ENCODE peak calls at places on chromosomes 16 and 17, in seven cellular contexts. One of them, this sample, is unnamed.

GRCh38 chr17:43880420-43880991 is 26.8 kb downstream of the MPP2 start:
- DNase-seq in sigmoid colon: no peak
- DNase-seq in nephron progenitor cell: peak
- DNase-seq in NCI-H510A treated with DMSO at 0.1 percent for 48 hours: no peak
- DNase-seq in mammary epithelial cell: peak
- DNase-seq in A549: peak
- DNase-seq in T-helper 9 cell: peak
- DNase-seq in this sample: peak

GRCh38 chr16:22648141-22648540 is 137.4 kb downstream of the NPIPB5 start:
- DNase-seq in sigmoid colon: no peak
- DNase-seq in nephron progenitor cell: no peak
- DNase-seq in NCI-H510A treated with DMSO at 0.1 percent for 48 hours: no peak
- DNase-seq in mammary epithelial cell: no peak
- DNase-seq in A549: no peak
- DNase-seq in T-helper 9 cell: no peak
- DNase-seq in this sample: no peak

GRCh38 chr16:11497851-11498289 is 88.8 kb downstream of the LITAF start:
- DNase-seq in sigmoid colon: no peak
- DNase-seq in nephron progenitor cell: no peak
- DNase-seq in NCI-H510A treated with DMSO at 0.1 percent for 48 hours: peak
- DNase-seq in mammary epithelial cell: peak
- DNase-seq in A549: peak
- DNase-seq in T-helper 9 cell: no peak
- DNase-seq in this sample: no peak

GRCh38 chr16:81823111-81823510 is 44.0 kb downstream of the PLCG2 start:
- DNase-seq in sigmoid colon: no peak
- DNase-seq in nephron progenitor cell: no peak
- DNase-seq in NCI-H510A treated with DMSO at 0.1 percent for 48 hours: peak
- DNase-seq in mammary epithelial cell: no peak
- DNase-seq in A549: no peak
- DNase-seq in T-helper 9 cell: no peak
- DNase-seq in this sample: no peak

GRCh38 chr16:85286970-85287814 is 174.9 kb upstream of the CIBAR2 start:
- DNase-seq in sigmoid colon: peak
- DNase-seq in nephron progenitor cell: peak
- DNase-seq in NCI-H510A treated with DMSO at 0.1 percent for 48 hours: no peak
- DNase-seq in mammary epithelial cell: peak
- DNase-seq in A549: no peak
- DNase-seq in T-helper 9 cell: no peak
- DNase-seq in this sample: no peak

GRCh38 chr17:47286198-47286914 is 32.7 kb downstream of the ITGB3 start:
- DNase-seq in sigmoid colon: no peak
- DNase-seq in nephron progenitor cell: no peak
- DNase-seq in NCI-H510A treated with DMSO at 0.1 percent for 48 hours: no peak
- DNase-seq in mammary epithelial cell: no peak
- DNase-seq in A549: no peak
- DNase-seq in T-helper 9 cell: no peak
- DNase-seq in this sample: no peak

GRCh38 chr16:23334421-23334853 is 32.3 kb downstream of the SCNN1B start:
- DNase-seq in sigmoid colon: no peak
- DNase-seq in nephron progenitor cell: no peak
- DNase-seq in NCI-H510A treated with DMSO at 0.1 percent for 48 hours: no peak
- DNase-seq in mammary epithelial cell: no peak
- DNase-seq in A549: no peak
- DNase-seq in T-helper 9 cell: no peak
- DNase-seq in this sample: no peak

GRCh38 chr16:70635356-70636016 is 10.9 kb upstream of the IL34 start:
- DNase-seq in sigmoid colon: no peak
- DNase-seq in nephron progenitor cell: peak
- DNase-seq in NCI-H510A treated with DMSO at 0.1 percent for 48 hours: no peak
- DNase-seq in mammary epithelial cell: peak
- DNase-seq in A549: no peak
- DNase-seq in T-helper 9 cell: no peak
- DNase-seq in this sample: no peak

GRCh38 chr17:51120357-51120738 is 320 bp downstream of the SPAG9 start:
- DNase-seq in sigmoid colon: peak
- DNase-seq in nephron progenitor cell: no peak
- DNase-seq in NCI-H510A treated with DMSO at 0.1 percent for 48 hours: no peak
- DNase-seq in mammary epithelial cell: no peak
- DNase-seq in A549: peak
- DNase-seq in T-helper 9 cell: peak
- DNase-seq in this sample: no peak

GRCh38 chr17:44097110-44097810 is 26.2 kb downstream of the HDAC5 start:
- DNase-seq in sigmoid colon: no peak
- DNase-seq in nephron progenitor cell: no peak
- DNase-seq in NCI-H510A treated with DMSO at 0.1 percent for 48 hours: no peak
- DNase-seq in mammary epithelial cell: no peak
- DNase-seq in A549: peak
- DNase-seq in T-helper 9 cell: no peak
- DNase-seq in this sample: no peak

GRCh38 chr17:10616502-10617119 is 40.5 kb downstream of the MYH3 start:
- DNase-seq in sigmoid colon: peak
- DNase-seq in nephron progenitor cell: peak
- DNase-seq in NCI-H510A treated with DMSO at 0.1 percent for 48 hours: peak
- DNase-seq in mammary epithelial cell: peak
- DNase-seq in A549: peak
- DNase-seq in T-helper 9 cell: peak
- DNase-seq in this sample: peak

GRCh38 chr17:76840884-76841775 is 27.1 kb upstream of the MGAT5B start:
- DNase-seq in sigmoid colon: no peak
- DNase-seq in nephron progenitor cell: no peak
- DNase-seq in NCI-H510A treated with DMSO at 0.1 percent for 48 hours: no peak
- DNase-seq in mammary epithelial cell: no peak
- DNase-seq in A549: no peak
- DNase-seq in T-helper 9 cell: no peak
- DNase-seq in this sample: no peak

GRCh38 chr17:51869387-51869786 is 289.1 kb downstream of the CA10 start:
- DNase-seq in sigmoid colon: no peak
- DNase-seq in nephron progenitor cell: peak
- DNase-seq in NCI-H510A treated with DMSO at 0.1 percent for 48 hours: no peak
- DNase-seq in mammary epithelial cell: peak
- DNase-seq in A549: peak
- DNase-seq in T-helper 9 cell: no peak
- DNase-seq in this sample: no peak

GRCh38 chr16:75931043-75931442 is 204.8 kb upstream of the CPHXL start:
- DNase-seq in sigmoid colon: no peak
- DNase-seq in nephron progenitor cell: no peak
- DNase-seq in NCI-H510A treated with DMSO at 0.1 percent for 48 hours: no peak
- DNase-seq in mammary epithelial cell: peak
- DNase-seq in A549: no peak
- DNase-seq in T-helper 9 cell: no peak
- DNase-seq in this sample: no peak

GRCh38 chr17:21524211-21524591 is 148.0 kb downstream of the KCNJ12 start:
- DNase-seq in sigmoid colon: no peak
- DNase-seq in nephron progenitor cell: no peak
- DNase-seq in NCI-H510A treated with DMSO at 0.1 percent for 48 hours: no peak
- DNase-seq in mammary epithelial cell: no peak
- DNase-seq in A549: no peak
- DNase-seq in T-helper 9 cell: no peak
- DNase-seq in this sample: no peak

This sample was measured in upper lobe of right lung.